ENCODE peak calls at places on chromosomes 16 and 17, in ten cellular contexts. X, M, F, L, S, A, I, P, O and R are unnamed samples.

GRCh38 chr17:60147553-60148241 is 2.1 kb upstream of the CA4 start:
- DNase-seq in M (no peak), I (no peak), O (peak), L (no peak), S (no peak), A (no peak), P (no peak), F (no peak), X (no peak), R (no peak)

GRCh38 chr17:42276359-42276608 is at the start of gene STAT5B:
- DNase-seq in P (peak), M (no peak), L (no peak), I (peak), A (peak), F (peak), X (peak), O (peak), S (peak), R (peak)

GRCh38 chr17:78899361-78900260 is 3.4 kb downstream of the CEP295NL start:
- DNase-seq in L (no peak), F (no peak), S (peak), A (no peak), P (peak), M (no peak), X (no peak), O (no peak), I (no peak), R (peak)

GRCh38 chr16:86515780-86516617 is 5.7 kb downstream of the FOXF1 start:
- DNase-seq in O (no peak), F (no peak), M (no peak), I (no peak), A (no peak), P (no peak), S (no peak), L (no peak), X (no peak), R (no peak)

GRCh38 chr17:82246365-82247174 is 17.7 kb downstream of the SLC16A3 start:
- DNase-seq in I (peak), S (peak), F (peak), O (peak), X (no peak), A (peak), P (no peak), M (no peak), L (no peak), R (no peak)

GRCh38 chr17:19630651-19631050 is 17.9 kb upstream of the ALDH3A2 start:
- DNase-seq in M (no peak), O (no peak), A (no peak), I (no peak), P (no peak), S (no peak), L (no peak), F (no peak), X (no peak), R (no peak)

GRCh38 chr16:63816304-63816703 is 1305.6 kb downstream of the CDH11 start:
- DNase-seq in X (no peak), P (no peak), A (no peak), M (no peak), S (no peak), F (no peak), O (no peak), I (no peak), L (no peak), R (no peak)

GRCh38 chr17:57557793-57558681 is 187.1 kb downstream of the CCDC182 start:
- DNase-seq in F (no peak), O (no peak), A (no peak), I (peak), M (no peak), P (peak), X (no peak), S (peak), L (no peak), R (no peak)

GRCh38 chr16:89847056-89847929 is 19.0 kb downstream of the SPIRE2 start:
- DNase-seq in F (no peak), M (no peak), P (no peak), O (peak), L (no peak), X (no peak), A (no peak), I (no peak), S (no peak), R (no peak)

GRCh38 chr16:49528564-49529150 is 155.1 kb downstream of the C16orf78 start:
- DNase-seq in X (no peak), P (no peak), O (no peak), A (no peak), L (no peak), I (no peak), S (peak), F (no peak), M (no peak), R (no peak)

GRCh38 chr16:61382435-61382834 is 653.8 kb downstream of the CDH8 start:
- DNase-seq in P (no peak), L (no peak), I (no peak), A (no peak), M (no peak), S (no peak), O (no peak), F (no peak), X (no peak), R (no peak)

GRCh38 chr16:48596326-48596725 is 13.7 kb downstream of the N4BP1 start:
- DNase-seq in F (no peak), P (no peak), X (no peak), O (no peak), M (no peak), I (no peak), S (no peak), A (no peak), L (no peak), R (no peak)

GRCh38 chr17:77233635-77234334 is 93.0 kb downstream of the SEC14L1 start:
- DNase-seq in F (peak), P (no peak), A (no peak), I (no peak), L (no peak), O (peak), S (peak), X (no peak), M (no peak), R (no peak)

GRCh38 chr16:5333991-5334390 is 236.4 kb upstream of the EEF2KMT start:
- DNase-seq in F (no peak), S (no peak), I (no peak), M (no peak), P (no peak), L (no peak), X (no peak), O (no peak), A (no peak), R (no peak)

GRCh38 chr17:30095507-30096244 is 20.9 kb upstream of the NSRP1 start:
- DNase-seq in I (peak), F (no peak), S (peak), M (no peak), P (no peak), A (peak), L (peak), X (peak), O (no peak), R (peak)

GRCh38 chr16:4981473-4981872 is 23.3 kb downstream of the SEC14L5 start:
- DNase-seq in X (no peak), F (no peak), L (no peak), O (no peak), I (no peak), S (no peak), P (no peak), M (no peak), A (no peak), R (no peak)

GRCh38 chr17:74307984-74308773 is 17.8 kb upstream of the KIF19 start:
- DNase-seq in O (no peak), A (no peak), P (no peak), L (no peak), X (no peak), S (no peak), I (no peak), M (no peak), F (no peak), R (no peak)

GRCh38 chr17:60135951-60136666 is 13.7 kb upstream of the CA4 start:
- DNase-seq in A (no peak), S (no peak), P (no peak), L (no peak), O (peak), M (no peak), F (no peak), I (no peak), X (no peak), R (no peak)

GRCh38 chr17:80832266-80832676 is 159.4 kb upstream of the CHMP6 start:
- DNase-seq in I (peak), A (peak), S (peak), P (no peak), F (no peak), O (peak), M (no peak), X (peak), L (no peak), R (no peak)